ENCODE peak calls at places on chromosomes 2 and 18, in eight cellular contexts. W, M, U, A, P, C, B and O are unnamed samples.

GRCh38 chr2:223970343-223971128 is 13.3 kb downstream of the MRPL44 start:
- DNase-seq in W (peak), M (no peak), U (peak), A (peak), B (no peak), P (peak), C (peak), O (peak)

GRCh38 chr2:156333951-156334495 is 1.5 kb upstream of the NR4A2 start:
- DNase-seq in A (no peak), U (no peak), C (peak), P (no peak), M (no peak), B (no peak), W (peak), O (no peak)

GRCh38 chr2:194842871-194843270 is 814.2 kb upstream of the SLC39A10 start:
- DNase-seq in B (no peak), M (no peak), A (no peak), U (no peak), W (no peak), C (no peak), P (no peak), O (no peak)

GRCh38 chr2:203799905-203800304 is 67.7 kb upstream of the CTLA4 start:
- DNase-seq in C (no peak), M (no peak), B (no peak), P (peak), U (no peak), A (no peak), W (no peak), O (no peak)

GRCh38 chr2:201654611-201655384 is 11.5 kb upstream of the TMEM237 start:
- DNase-seq in U (no peak), M (no peak), A (no peak), B (no peak), W (no peak), C (no peak), P (no peak), O (no peak)

GRCh38 chr2:85288244-85288725 is 39.5 kb downstream of the TGOLN2 start:
- DNase-seq in C (no peak), A (no peak), P (no peak), B (no peak), W (no peak), M (peak), U (no peak), O (no peak)

GRCh38 chr2:235026137-235026536 is 74.3 kb downstream of the SH3BP4 start:
- DNase-seq in C (no peak), M (peak), A (no peak), W (no peak), P (no peak), U (peak), B (no peak), O (peak)

GRCh38 chr2:45242161-45242741 is 233.0 kb upstream of the SIX2 start:
- DNase-seq in P (no peak), U (no peak), W (no peak), C (no peak), A (no peak), B (peak), M (no peak), O (no peak)

GRCh38 chr2:50444286-50444685 is 587.6 kb downstream of the NRXN1 start:
- DNase-seq in A (no peak), C (no peak), P (no peak), M (no peak), U (no peak), W (no peak), B (no peak), O (no peak)

GRCh38 chr2:98768765-98769476 is 38.0 kb upstream of the MGAT4A start:
- DNase-seq in C (no peak), W (no peak), A (no peak), U (no peak), P (no peak), B (peak), M (no peak), O (no peak)

GRCh38 chr18:47582055-47582454 is 330.6 kb upstream of the SKOR2 start:
- DNase-seq in U (no peak), M (no peak), W (no peak), P (no peak), A (no peak), B (no peak), C (no peak), O (no peak)

GRCh38 chr2:218238896-218239295 is 21.9 kb downstream of the ARPC2 start:
- DNase-seq in P (no peak), A (no peak), W (no peak), U (no peak), C (no peak), M (no peak), B (no peak), O (no peak)

GRCh38 chr2:172484253-172484652 is 56.9 kb downstream of the ITGA6 start:
- DNase-seq in B (peak), P (no peak), C (no peak), M (no peak), A (no peak), U (no peak), W (no peak), O (no peak)

GRCh38 chr18:21904856-21905255 is 164.3 kb downstream of the MIB1 start:
- DNase-seq in W (no peak), B (no peak), P (no peak), A (peak), C (no peak), M (no peak), U (no peak), O (no peak)

GRCh38 chr2:80852808-80853139 is 548.2 kb upstream of the LRRTM1 start:
- DNase-seq in B (no peak), A (no peak), W (no peak), M (no peak), C (no peak), U (no peak), P (peak), O (no peak)

GRCh38 chr2:199469514-199470360 is 12.0 kb upstream of the SATB2 start:
- DNase-seq in W (no peak), U (no peak), C (no peak), A (no peak), M (no peak), B (no peak), P (peak), O (no peak)